ENCODE peak calls at places on chromosomes 2 and 18, in five cellular contexts. L is cardiac muscle cell, T is A549, F is cardiac fibroblast, X is esophagus squamous epithelium. Y is an unnamed sample.

GRCh38 chr2:127208313-127208712 is 11.8 kb downstream of the CYP27C1 start:
- DNase-seq in L (peak), T (no peak), F (no peak), X (no peak), Y (no peak)

GRCh38 chr2:120508581-120509041 is 162.7 kb downstream of the INHBB start:
- DNase-seq in L (peak), T (no peak), F (peak), X (no peak), Y (peak)

GRCh38 chr18:76528477-76529432 is 33.7 kb upstream of the ZNF516 start:
- DNase-seq in L (peak), T (no peak), F (peak), X (no peak), Y (peak)

GRCh38 chr2:133568172-133568571 is at the start of gene NCKAP5:
- DNase-seq in L (peak), T (peak), F (peak), X (no peak), Y (peak)

GRCh38 chr2:221482581-221483140 is 89.4 kb downstream of the EPHA4 start:
- DNase-seq in L (no peak), T (no peak), F (no peak), X (no peak), Y (no peak)

GRCh38 chr2:70982971-70983370 is 4.5 kb downstream of the ANKRD53 start:
- DNase-seq in L (no peak), T (no peak), F (no peak), X (no peak), Y (no peak)

GRCh38 chr2:144703852-144704324 is 184.0 kb upstream of the ZEB2 start:
- DNase-seq in L (peak), T (peak), F (peak), X (no peak), Y (peak)

GRCh38 chr2:26666671-26667070 is 25.5 kb upstream of the CIB4 start:
- DNase-seq in L (no peak), T (no peak), F (no peak), X (no peak), Y (no peak)

GRCh38 chr2:47076586-47077441 is 78.3 kb downstream of the STPG4 start:
- DNase-seq in L (peak), T (peak), F (peak), X (no peak), Y (peak)

GRCh38 chr2:128155970-128156369 is 65.0 kb downstream of the UGGT1 start:
- DNase-seq in L (no peak), T (no peak), F (no peak), X (no peak), Y (no peak)

GRCh38 chr2:170341684-170342631 is 164.0 kb downstream of the MYO3B start:
- DNase-seq in L (no peak), T (no peak), F (no peak), X (no peak), Y (no peak)

GRCh38 chr2:105929506-105929905 is 184.8 kb downstream of the NCK2 start:
- DNase-seq in L (peak), T (no peak), F (peak), X (no peak), Y (peak)

GRCh38 chr2:183105402-183106134 is 18.7 kb upstream of the NUP35 start:
- DNase-seq in L (no peak), T (no peak), F (peak), X (no peak), Y (peak)

GRCh38 chr2:71532327-71532726 is 79.0 kb downstream of the DYSF start:
- DNase-seq in L (no peak), T (no peak), F (no peak), X (no peak), Y (no peak)

GRCh38 chr2:5673148-5673860 is 18.9 kb upstream of the SOX11 start:
- DNase-seq in L (no peak), T (no peak), F (no peak), X (no peak), Y (no peak)

GRCh38 chr18:46754661-46755292 is 2.1 kb downstream of the ST8SIA5 start:
- DNase-seq in L (no peak), T (no peak), F (no peak), X (no peak), Y (no peak)

GRCh38 chr2:238916875-238917590 is 69.1 kb downstream of the TWIST2 start:
- DNase-seq in L (no peak), T (no peak), F (no peak), X (no peak), Y (no peak)

GRCh38 chr2:44700824-44701223 is 240.7 kb upstream of the SIX3 start:
- DNase-seq in L (no peak), T (no peak), F (no peak), X (no peak), Y (no peak)

GRCh38 chr2:79253375-79253774 is 93.8 kb upstream of the REG3A start:
- DNase-seq in L (no peak), T (no peak), F (no peak), X (no peak), Y (no peak)

GRCh38 chr2:216775043-216775453 is 79.7 kb upstream of the IGFBP5 start:
- DNase-seq in L (peak), T (peak), F (peak), X (no peak), Y (peak)
- H3K4me3 ChIP-seq in L (no peak), T (no peak), F (no peak), X (no peak), Y (no peak)

DNA sequence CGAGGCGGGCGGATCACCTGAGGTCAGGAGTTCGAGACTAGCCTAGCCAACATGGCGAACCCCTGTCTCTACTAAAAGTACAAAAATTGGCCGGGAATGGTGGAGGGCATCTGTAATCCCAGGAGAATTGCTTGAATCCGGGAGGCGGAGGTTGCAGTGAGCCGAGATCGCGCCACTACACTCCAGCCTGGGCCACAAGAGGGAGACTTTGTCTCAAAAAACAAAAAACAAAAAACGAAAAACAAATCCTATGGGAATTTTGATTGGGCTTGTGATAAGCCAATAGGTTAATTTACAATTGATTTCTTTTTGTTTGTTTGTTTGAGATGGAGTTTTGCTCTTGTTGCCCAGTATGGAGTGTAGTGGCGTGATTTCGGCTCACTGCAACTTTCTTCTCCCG is 24.2 kb upstream of the TOGARAM2 start:
- DNase-seq in L (peak), T (no peak), F (peak), X (no peak), Y (no peak)
- TF ChIP-seq CTCF in L (peak), T (peak), F (peak), X (no peak), Y (peak)

GRCh38 chr2:147440694-147441093 is 404.1 kb upstream of the ACVR2A start:
- DNase-seq in L (no peak), T (no peak), F (no peak), X (no peak), Y (no peak)
- H3K4me3 ChIP-seq in L (no peak), T (no peak), F (no peak), X (no peak), Y (no peak)

GRCh38 chr2:234816056-234816455 is 135.8 kb upstream of the SH3BP4 start:
- DNase-seq in L (no peak), T (no peak), F (no peak), X (no peak), Y (no peak)
- TF ChIP-seq CTCF in L (no peak), T (no peak), F (no peak), X (no peak), Y (no peak)

DNA sequence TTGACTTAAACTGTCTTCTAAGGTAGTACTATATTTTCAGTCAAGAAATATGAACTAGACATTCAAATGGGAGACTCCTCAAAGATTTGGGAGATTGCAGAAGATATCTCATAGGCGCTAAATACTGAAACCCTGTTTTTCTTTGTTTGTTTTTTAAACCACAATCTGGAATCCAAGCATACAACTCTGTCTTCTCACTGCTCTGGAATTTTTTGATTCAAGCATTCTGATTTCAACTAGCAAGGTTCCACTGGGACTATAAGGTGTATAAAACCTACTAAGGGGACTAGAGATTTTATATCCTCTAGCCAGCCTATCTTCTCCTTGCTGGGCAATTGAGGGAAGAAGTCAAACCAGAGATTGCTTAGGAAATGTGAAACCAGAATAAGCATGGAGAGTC is 405.4 kb downstream of the PARD3B start:
- DNase-seq in L (no peak), T (no peak), F (peak), X (no peak), Y (peak)
- H3K4me3 ChIP-seq in L (no peak), T (no peak), F (no peak), X (no peak), Y (no peak)

DNA sequence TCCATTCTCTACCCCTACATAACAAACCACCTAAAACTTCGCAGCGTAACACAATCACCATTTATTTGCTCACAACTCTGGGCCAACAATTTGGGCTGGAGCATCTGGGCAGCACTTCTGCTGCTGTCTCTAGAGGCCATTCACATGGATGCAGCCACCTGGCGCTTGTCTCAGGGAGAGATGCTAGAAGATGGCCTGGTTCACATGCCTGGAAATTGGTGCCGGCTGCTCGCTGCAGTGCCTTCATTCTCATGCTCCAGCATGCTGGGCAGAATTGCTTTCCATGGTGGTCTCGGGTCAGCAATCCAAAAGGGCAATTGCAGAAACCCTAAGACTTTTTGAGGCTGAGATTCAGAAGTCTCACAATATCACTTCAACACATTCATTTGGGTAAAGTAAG is 157.4 kb downstream of the SUCLG1 start:
- DNase-seq in L (no peak), T (no peak), F (no peak), X (no peak), Y (no peak)
- TF ChIP-seq CTCF in L (no peak), T (no peak), F (no peak), X (no peak), Y (no peak)

GRCh38 chr18:24910217-24910616 is 441.7 kb downstream of the ZNF521 start:
- DNase-seq in L (no peak), T (no peak), F (no peak), X (no peak), Y (no peak)
- H3K4me3 ChIP-seq in L (no peak), T (no peak), F (no peak), X (no peak), Y (no peak)

DNA sequence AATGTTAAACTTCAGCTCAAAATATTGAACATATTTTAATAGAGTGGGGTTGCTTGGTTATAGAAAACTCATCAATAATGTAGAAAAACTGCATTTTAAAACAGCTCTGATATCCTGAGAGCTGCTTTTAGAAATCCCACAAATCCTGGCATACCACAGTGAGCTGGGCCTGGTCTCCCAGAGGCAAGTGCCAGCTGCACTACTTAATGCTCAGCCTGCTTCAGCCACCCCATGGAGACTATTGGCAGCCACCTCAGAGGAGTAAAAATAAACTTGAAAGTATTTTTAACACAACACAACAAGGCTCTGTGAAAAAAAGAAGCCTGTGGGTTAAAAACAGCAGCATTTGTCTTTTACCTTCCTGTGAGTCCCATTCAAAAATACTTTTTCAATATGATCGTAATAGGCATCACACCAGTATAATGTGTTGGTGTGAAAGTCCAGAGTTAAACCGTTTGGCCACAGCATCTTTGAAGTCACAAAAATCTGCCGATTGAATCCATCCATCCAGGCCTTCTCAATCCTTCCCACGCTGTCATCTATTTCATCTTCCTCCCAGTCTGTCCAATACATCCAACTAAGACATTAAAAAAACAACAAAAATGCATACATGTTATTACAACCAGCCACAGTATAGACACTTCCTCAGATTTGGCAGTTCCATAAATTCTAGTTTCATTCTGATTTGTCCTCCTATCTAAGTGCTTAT is 1115.3 kb downstream of the LRP1B start:
- DNase-seq in L (no peak), T (no peak), F (no peak), X (no peak), Y (no peak)
- TF ChIP-seq CTCF in L (no peak), T (no peak), F (no peak), X (no peak), Y (no peak)

GRCh38 chr2:19362094-19362649 is 3.7 kb upstream of the OSR1 start:
- DNase-seq in L (no peak), T (no peak), F (peak), X (no peak), Y (peak)
- H3K4me3 ChIP-seq in L (peak), T (peak), F (peak), X (peak), Y (peak)

DNA sequence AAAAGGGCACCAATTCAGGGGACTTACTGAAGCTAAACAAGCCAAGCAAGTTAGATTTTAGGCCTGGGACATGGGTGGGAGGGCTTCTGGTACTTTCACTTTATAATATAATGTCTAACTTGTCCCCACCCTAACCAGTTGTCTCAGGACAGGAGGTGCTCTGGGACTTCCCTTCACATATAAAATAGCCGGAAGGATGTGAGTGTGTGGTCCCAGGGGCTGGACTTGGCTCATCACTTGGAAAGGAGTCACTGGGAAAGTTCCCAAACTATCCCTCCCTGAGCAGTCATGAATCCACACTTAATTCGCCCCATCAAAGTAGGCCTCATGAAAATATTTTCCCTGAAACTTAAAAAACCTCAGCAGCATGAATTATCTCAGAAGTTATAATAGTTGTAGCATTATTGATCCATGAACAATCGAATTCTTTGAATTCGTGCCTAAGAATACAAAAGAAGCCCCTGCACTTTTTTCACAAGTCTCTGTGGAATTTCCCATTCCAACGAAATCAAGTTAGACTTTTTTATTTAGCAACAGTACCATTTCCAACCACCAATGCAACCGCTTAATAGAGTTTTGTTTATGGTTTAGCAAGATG is 69.0 kb upstream of the SPTBN1 start:
- DNase-seq in L (peak), T (no peak), F (peak), X (no peak), Y (no peak)
- TF ChIP-seq CTCF in L (no peak), T (no peak), F (no peak), X (no peak), Y (no peak)

Y was measured in epithelial cell of esophagus.